ENCODE peak calls at places on chromosomes 2 and 18, in five cellular contexts. X is activated naive CD4-positive, alpha-beta T cell; W is caudate nucleus; V is body of pancreas; O is GOT3. Z is an unnamed sample.

GRCh38 chr2:20593072-20594034 is 57.5 kb downstream of the HS1BP3 start:
- DNase-seq in X (no peak), W (no peak), V (no peak), O (no peak), Z (peak)

GRCh38 chr2:151630372-151630771 is 103.9 kb downstream of the NEB start:
- DNase-seq in X (no peak), W (no peak), V (no peak), O (no peak), Z (no peak)

GRCh38 chr2:196718796-196719564 is 79.5 kb downstream of the CCDC150 start:
- DNase-seq in X (no peak), W (no peak), V (peak), O (no peak), Z (peak)

GRCh38 chr2:199460808-199461454 is 3.2 kb upstream of the SATB2 start:
- DNase-seq in X (no peak), W (no peak), V (no peak), O (no peak), Z (no peak)

GRCh38 chr2:9809448-9810088 is 33.7 kb upstream of the TAF1B start:
- DNase-seq in X (no peak), W (no peak), V (no peak), O (no peak), Z (no peak)

GRCh38 chr18:26729439-26729838 is 136.1 kb downstream of the AQP4 start:
- DNase-seq in X (no peak), W (no peak), V (no peak), O (no peak), Z (no peak)

GRCh38 chr18:54983041-54983686 is 23.9 kb upstream of the CCDC68 start:
- DNase-seq in X (no peak), W (no peak), V (no peak), O (no peak), Z (peak)

GRCh38 chr2:158529379-158530110 is 72.8 kb downstream of the PKP4 start:
- DNase-seq in X (no peak), W (no peak), V (no peak), O (no peak), Z (peak)

GRCh38 chr2:30178618-30179404 is 32.0 kb downstream of the YPEL5 start:
- DNase-seq in X (no peak), W (no peak), V (peak), O (no peak), Z (no peak)

GRCh38 chr2:27099334-27099955 is 12.9 kb downstream of the KHK start:
- DNase-seq in X (no peak), W (no peak), V (no peak), O (no peak), Z (no peak)

GRCh38 chr2:60567092-60567491 is 13.6 kb upstream of the BCL11A start:
- DNase-seq in X (no peak), W (no peak), V (no peak), O (no peak), Z (no peak)

GRCh38 chr2:215748446-215748845 is 264.9 kb downstream of the MREG start:
- DNase-seq in X (no peak), W (no peak), V (no peak), O (no peak), Z (no peak)

GRCh38 chr2:207471261-207471660 is 58.5 kb upstream of the CREB1 start:
- DNase-seq in X (no peak), W (no peak), V (no peak), O (no peak), Z (no peak)

GRCh38 chr18:63909870-63910269 is 2.1 kb downstream of the SERPINB10 start:
- DNase-seq in X (no peak), W (no peak), V (no peak), O (no peak), Z (no peak)

GRCh38 chr18:27723168-27723567 is 453.8 kb downstream of the CDH2 start:
- DNase-seq in X (no peak), W (no peak), V (no peak), O (no peak), Z (no peak)

GRCh38 chr2:128562471-128563347 is 244.0 kb upstream of the HS6ST1 start:
- DNase-seq in X (no peak), W (no peak), V (no peak), O (no peak), Z (peak)

GRCh38 chr18:11025671-11026070 is 123.7 kb downstream of the PIEZO2 start:
- DNase-seq in X (no peak), W (no peak), V (no peak), O (no peak), Z (no peak)

GRCh38 chr2:23826079-23826478 is 100.8 kb downstream of the ATAD2B start:
- DNase-seq in X (no peak), W (no peak), V (no peak), O (no peak), Z (no peak)

Z was measured in astrocyte.